ENCODE peak calls at places on chromosomes 1 and 21, in five cellular contexts. K, R, O, P and Q are unnamed samples.

GRCh38 chr1:12608311-12608957 is 9.6 kb downstream of the DHRS3 start:
- DNase-seq in P (no peak), R (no peak), K (no peak), O (no peak), Q (no peak)

GRCh38 chr1:6544831-6545230 is 9.5 kb downstream of the NOL9 start:
- DNase-seq in K (no peak), O (no peak), P (no peak), R (no peak), Q (no peak)

GRCh38 chr1:57485643-57486042 is 61.8 kb upstream of the DAB1 start:
- DNase-seq in K (no peak), O (no peak), R (no peak), P (no peak), Q (no peak)

GRCh38 chr1:163205513-163205912 is 2.8 kb upstream of the RGS5 start:
- DNase-seq in K (no peak), R (no peak), P (no peak), O (no peak), Q (no peak)

GRCh38 chr1:67687649-67688048 is 2.6 kb downstream of the GADD45A start:
- DNase-seq in R (no peak), P (no peak), O (no peak), K (no peak), Q (peak)

GRCh38 chr1:113811353-113811887 is 856 bp downstream of the RSBN1 start:
- DNase-seq in O (peak), R (no peak), P (peak), K (no peak), Q (no peak)

GRCh38 chr1:232183802-232184201 is 446.1 kb downstream of the SIPA1L2 start:
- DNase-seq in O (no peak), K (no peak), P (no peak), R (no peak), Q (no peak)

GRCh38 chr1:205257735-205258134 is 30.0 kb downstream of the TMCC2 start:
- DNase-seq in R (no peak), O (no peak), K (no peak), P (no peak), Q (no peak)

GRCh38 chr1:46767649-46768282 is 31.1 kb upstream of the CYP4B1 start:
- DNase-seq in R (no peak), K (no peak), P (no peak), O (peak), Q (no peak)

GRCh38 chr1:108208724-108209404 is 8.7 kb upstream of the SLC25A24 start:
- DNase-seq in P (no peak), R (no peak), K (no peak), O (no peak), Q (no peak)

GRCh38 chr1:26168410-26169167 is at the start of gene C1orf232:
- DNase-seq in K (no peak), R (no peak), O (no peak), P (no peak), Q (no peak)

DNA sequence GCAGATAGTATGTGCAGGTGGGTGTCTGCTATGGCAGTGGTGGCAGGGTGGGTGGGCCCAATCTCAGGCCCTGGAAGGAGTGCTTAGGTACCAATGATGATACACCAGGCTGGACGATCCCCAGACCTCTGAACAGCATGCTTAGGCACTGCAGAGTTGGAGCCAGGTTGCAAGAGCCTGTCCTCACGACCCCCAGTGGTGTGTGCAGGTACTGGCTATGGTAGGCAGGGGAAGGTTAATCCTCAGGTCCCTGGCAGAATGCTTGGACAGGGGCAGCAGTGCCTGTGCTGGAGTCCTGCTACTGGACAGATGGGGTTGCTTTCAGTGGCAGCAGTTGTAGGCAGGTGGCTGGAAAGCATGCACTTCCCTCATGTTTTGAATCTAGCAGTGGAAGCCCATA is 100.5 kb upstream of the NEK7 start:
- DNase-seq in O (no peak), R (no peak), K (no peak), P (peak), Q (no peak)
- TF ChIP-seq CTCF in O (no peak), R (peak), K (no peak), P (peak), Q (peak)

GRCh38 chr21:42061866-42062542 is 9.1 kb upstream of the UMODL1 start:
- DNase-seq in R (no peak), K (no peak), P (peak), O (no peak), Q (no peak)

GRCh38 chr21:42063206-42063577 is 7.9 kb upstream of the UMODL1 start:
- DNase-seq in P (peak), K (no peak), R (no peak), O (peak), Q (no peak)

GRCh38 chr21:42061195-42061865 is 9.8 kb upstream of the UMODL1 start:
- DNase-seq in P (peak), O (peak), R (no peak), K (no peak), Q (no peak)

GRCh38 chr21:42062543-42063022 is 8.5 kb upstream of the UMODL1 start:
- DNase-seq in P (peak), K (no peak), O (peak), R (no peak), Q (no peak)

GRCh38 chr21:42063578-42064521 is 7.3 kb upstream of the UMODL1 start:
- DNase-seq in K (no peak), R (no peak), O (peak), P (peak), Q (no peak)
- TF ChIP-seq CTCF in K (no peak), R (no peak), O (no peak), P (no peak), Q (no peak)

GRCh38 chr1:45686081-45687013 is at the start of gene GPBP1L1:
- DNase-seq in P (peak), K (peak), O (peak), R (peak), Q (peak)
- TF ChIP-seq CTCF in P (no peak), K (peak), O (no peak), R (no peak), Q (no peak)

GRCh38 chr1:234069760-234070159 is 165.3 kb downstream of the SLC35F3 start:
- DNase-seq in R (no peak), K (no peak), P (no peak), O (no peak), Q (no peak)
- TF ChIP-seq CTCF in R (no peak), K (no peak), P (no peak), O (no peak), Q (peak)

GRCh38 chr1:4173731-4174130 is 273.7 kb upstream of the C1orf174 start:
- DNase-seq in R (no peak), P (no peak), K (no peak), O (no peak), Q (no peak)

GRCh38 chr1:4171480-4172450 is 271.7 kb upstream of the C1orf174 start:
- DNase-seq in R (no peak), K (no peak), O (no peak), P (no peak), Q (no peak)

GRCh38 chr1:4174291-4175200 is 274.5 kb upstream of the C1orf174 start:
- DNase-seq in K (no peak), R (no peak), O (no peak), P (no peak), Q (no peak)

GRCh38 chr1:4170953-4171352 is 270.9 kb upstream of the C1orf174 start:
- DNase-seq in R (no peak), P (no peak), K (no peak), O (no peak), Q (no peak)

GRCh38 chr1:4172659-4173599 is 272.9 kb upstream of the C1orf174 start:
- DNase-seq in P (peak), R (no peak), O (no peak), K (no peak), Q (no peak)
- TF ChIP-seq CTCF in P (peak), R (no peak), O (no peak), K (no peak), Q (no peak)

DNA sequence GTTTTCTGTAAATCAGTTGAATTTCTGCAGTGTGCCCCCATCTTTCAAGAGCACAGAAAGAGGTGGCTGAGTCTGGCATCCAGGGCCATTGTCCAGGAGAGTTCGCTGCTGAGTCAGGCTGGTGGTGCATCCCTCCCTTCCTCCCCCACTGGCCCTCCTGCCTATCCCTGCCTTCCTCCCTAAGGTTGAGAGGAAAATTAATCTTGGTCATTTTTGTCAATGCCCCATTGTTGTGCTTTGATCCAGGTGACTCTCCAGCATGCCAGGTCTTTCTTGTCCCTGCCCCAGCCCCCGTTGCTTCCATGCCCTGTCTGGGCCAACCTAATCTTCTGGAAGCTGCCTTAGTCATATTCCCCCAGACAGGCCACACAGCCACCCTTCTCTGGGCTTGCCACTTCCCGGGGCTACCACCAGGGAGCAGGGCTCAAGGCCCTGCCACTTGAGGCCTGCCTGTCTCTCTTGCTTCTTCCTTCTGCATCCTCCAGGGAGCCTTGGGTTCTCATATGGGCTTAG is 26.6 kb downstream of the PROK1 start:
- DNase-seq in P (peak), K (no peak), O (no peak), R (no peak), Q (no peak)
- TF ChIP-seq CTCF in P (peak), K (no peak), O (peak), R (no peak), Q (peak)

DNA sequence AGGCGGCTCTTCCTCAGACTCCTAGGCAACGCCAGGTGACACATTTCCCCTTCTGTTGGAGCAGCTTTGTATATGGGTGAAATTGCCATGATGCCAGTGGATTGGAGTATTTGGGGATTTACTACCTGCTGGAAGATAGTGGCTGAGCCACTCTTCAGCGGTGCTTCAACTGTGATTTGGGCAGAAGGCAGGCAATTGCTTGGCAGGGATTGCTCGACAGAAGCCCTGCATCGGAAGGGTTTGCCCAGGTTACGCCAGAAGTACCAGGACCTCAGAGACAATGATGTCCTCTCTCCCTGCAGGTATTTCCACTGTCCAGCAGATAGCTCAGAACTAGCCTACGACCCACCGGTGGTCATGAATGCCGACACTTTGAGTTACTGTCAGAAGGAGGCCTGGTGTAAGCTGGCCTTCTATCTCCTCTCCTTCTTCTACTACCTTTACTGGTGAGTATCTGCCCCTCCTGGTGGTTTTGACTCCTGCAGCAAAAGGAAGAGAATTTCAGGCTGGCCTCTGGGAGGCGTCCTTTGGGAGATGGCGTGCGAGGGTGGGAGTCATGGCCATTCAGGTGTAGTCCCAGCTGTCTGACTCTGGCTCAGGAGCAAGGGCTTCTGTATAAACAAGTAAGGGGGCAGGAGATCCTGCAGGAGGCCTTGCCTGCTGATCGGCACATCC is 118.3 kb downstream of the CNIH3 start:
- DNase-seq in R (no peak), K (no peak), O (no peak), P (no peak), Q (no peak)
- TF ChIP-seq CTCF in R (no peak), K (no peak), O (no peak), P (no peak), Q (peak)

GRCh38 chr1:238161955-238162354 is 271.2 kb upstream of the ZP4 start:
- DNase-seq in R (no peak), P (no peak), K (no peak), O (no peak), Q (no peak)
- TF ChIP-seq CTCF in R (no peak), P (no peak), K (no peak), O (no peak), Q (no peak)

GRCh38 chr1:150363426-150364230 is at the start of gene RPRD2:
- DNase-seq in O (peak), P (peak), K (peak), R (peak), Q (peak)

GRCh38 chr1:150365945-150366344 is 2.0 kb downstream of the RPRD2 start:
- DNase-seq in O (no peak), R (no peak), K (no peak), P (no peak), Q (no peak)

GRCh38 chr1:150366416-150367296 is 2.7 kb downstream of the RPRD2 start:
- DNase-seq in K (no peak), P (no peak), O (no peak), R (no peak), Q (no peak)

GRCh38 chr1:150362721-150363425 is 1.1 kb upstream of the RPRD2 start:
- DNase-seq in R (no peak), K (no peak), P (no peak), O (no peak), Q (no peak)

GRCh38 chr1:150364231-150365003 is 470 bp downstream of the RPRD2 start:
- DNase-seq in P (peak), R (no peak), O (peak), K (peak), Q (no peak)
- TF ChIP-seq CTCF in P (no peak), R (peak), O (no peak), K (no peak), Q (no peak)

GRCh38 chr1:198907423-198907746 is 268.5 kb downstream of the PTPRC start:
- DNase-seq in R (no peak), K (no peak), P (no peak), O (no peak), Q (no peak)
- TF ChIP-seq CTCF in R (no peak), K (no peak), P (peak), O (peak), Q (no peak)